ENCODE peak calls at places on chromosomes 11 and 22, in seven cellular contexts. A is H7; K is CD4-positive, alpha-beta T cell; O is WTC11; I is mesenchymal stem cell; N is naive thymus-derived CD4-positive, alpha-beta T cell; J is EH. C is an unnamed sample.

GRCh38 chr11:12723410-12724297 is 49.4 kb downstream of the TEAD1 start:
- DNase-seq in O (no peak), K (no peak), J (peak; percentile 62), A (peak; percentile 27), N (no peak), I (peak; percentile 63), C (no peak)

GRCh38 chr11:118908931-118909618 is 16.7 kb downstream of the BCL9L start:
- DNase-seq in A (peak; percentile 86), O (peak; percentile 67), K (no peak), N (no peak), I (peak; percentile 96), J (peak; percentile 96), C (peak; percentile 92)

GRCh38 chr11:60775420-60775961 is 9.6 kb upstream of the MS4A10 start:
- DNase-seq in I (peak; percentile 86), A (peak; percentile 93), K (peak; percentile 82), O (peak; percentile 93), N (peak; percentile 81), J (peak; percentile 91), C (peak; percentile 79)

GRCh38 chr11:84430661-84431060 is 1144.5 kb upstream of the CCDC90B start:
- DNase-seq in K (no peak), J (no peak), A (no peak), N (no peak), O (no peak), I (no peak), C (no peak)

GRCh38 chr22:19809741-19810140 is 44.9 kb downstream of the GNB1L start:
- DNase-seq in O (peak; percentile 1), I (no peak), K (peak; percentile 10), N (no peak), J (no peak), A (no peak), C (no peak)

GRCh38 chr11:7613394-7613720 is 59.9 kb downstream of the CYB5R2 start:
- DNase-seq in N (no peak), J (no peak), O (no peak), I (peak; percentile 33), A (no peak), K (no peak), C (no peak)

GRCh38 chr22:47623740-47624103 is 861.3 kb downstream of the TBC1D22A start:
- DNase-seq in K (no peak), A (no peak), O (no peak), N (no peak), J (no peak), I (no peak), C (peak; percentile 29)

GRCh38 chr11:3104961-3105790 is 48.0 kb upstream of the CARS1 start:
- DNase-seq in J (no peak), O (peak; percentile 5), I (no peak), N (no peak), K (peak; percentile 25), A (peak; percentile 53), C (no peak)

GRCh38 chr11:94767292-94767690 is 865 bp upstream of the AMOTL1 start:
- DNase-seq in I (no peak), A (no peak), N (no peak), J (no peak), K (no peak), O (no peak), C (no peak)

GRCh38 chr22:33971561-33971961 is 51.3 kb upstream of the LARGE1 start:
- DNase-seq in K (no peak), J (no peak), A (no peak), N (no peak), O (no peak), I (no peak), C (no peak)

GRCh38 chr11:46410021-46410420 is 18.4 kb upstream of the CHRM4 start:
- DNase-seq in K (no peak), I (no peak), N (no peak), J (no peak), O (peak; percentile 68), A (peak; percentile 85), C (no peak)

GRCh38 chr22:19058713-19059451 is 63.3 kb downstream of the DGCR2 start:
- DNase-seq in A (peak; percentile 55), O (no peak), I (no peak), N (no peak), K (no peak), J (no peak), C (no peak)

GRCh38 chr11:124394408-124394807 is 4.4 kb downstream of the OR8B3 start:
- DNase-seq in J (peak; percentile 4), N (no peak), O (no peak), I (peak; percentile 30), A (no peak), K (no peak), C (no peak)

GRCh38 chr11:127998421-127998820 is 588.9 kb downstream of the ETS1 start:
- DNase-seq in I (no peak), A (no peak), N (no peak), O (no peak), J (peak; percentile 57), K (no peak), C (no peak)

GRCh38 chr11:74380746-74381439 is 17.3 kb downstream of the PGM2L1 start:
- DNase-seq in J (peak; percentile 20), O (no peak), I (no peak), A (no peak), K (no peak), N (no peak), C (no peak)

GRCh38 chr11:68302256-68303054 is 9.9 kb upstream of the LRP5 start:
- DNase-seq in N (no peak), J (peak; percentile 50), K (no peak), O (no peak), A (peak; percentile 17), I (peak; percentile 68), C (peak; percentile 70)

GRCh38 chr11:71138737-71139425 is 113.5 kb downstream of the SHANK2 start:
- DNase-seq in A (peak; percentile 50), J (no peak), K (no peak), I (no peak), N (no peak), O (no peak), C (no peak)

GRCh38 chr22:31162015-31162765 is 2.2 kb downstream of the RNF185 start:
- DNase-seq in N (no peak), I (peak; percentile 27), A (no peak), O (no peak), K (no peak), J (peak; percentile 35), C (no peak)

GRCh38 chr11:102384419-102385052 is 37.5 kb downstream of the BIRC2 start:
- DNase-seq in I (no peak), K (no peak), J (no peak), O (no peak), A (no peak), N (no peak), C (no peak)

GRCh38 chr11:117743121-117743815 is 53.7 kb downstream of the DSCAML1 start:
- DNase-seq in O (no peak), K (no peak), I (no peak), A (no peak), J (no peak), N (no peak), C (no peak)

GRCh38 chr11:12150831-12151382 is 40.5 kb downstream of the MICAL2 start:
- DNase-seq in I (peak; percentile 97), A (no peak), O (no peak), N (no peak), J (peak; percentile 93), K (no peak), C (no peak)